ENCODE peak calls at places on chromosomes 12 and 14, in ten cellular contexts. R, J, B, M, X, Q, P, W, U and L are unnamed samples.

GRCh38 chr14:65446159-65446558 is 33.6 kb downstream of the FUT8 start:
- DNase-seq in R (no peak), J (no peak), B (no peak), M (no peak), X (no peak), Q (no peak), P (no peak), W (no peak), U (no peak), L (no peak)

GRCh38 chr12:96670334-96670899 is 181.0 kb downstream of the CFAP54 start:
- DNase-seq in R (no peak), J (no peak), B (no peak), M (no peak), X (no peak), Q (no peak), P (no peak), W (no peak), U (no peak), L (no peak)

GRCh38 chr12:132476421-132476820 is 13.5 kb upstream of the FBRSL1 start:
- DNase-seq in R (no peak), J (no peak), B (no peak), M (no peak), X (no peak), Q (no peak), P (no peak), W (no peak), U (no peak), L (no peak)

GRCh38 chr12:31589896-31590729 is 823 bp downstream of the DENND5B start:
- DNase-seq in R (peak), J (peak), B (peak), M (peak), X (peak), Q (peak), P (peak), W (peak), U (peak), L (peak)

GRCh38 chr12:40921563-40922163 is 229.4 kb downstream of the CNTN1 start:
- DNase-seq in R (no peak), J (peak), B (peak), M (no peak), X (no peak), Q (no peak), P (no peak), W (no peak), U (no peak), L (no peak)

GRCh38 chr14:71472281-71472960 is 459.8 kb upstream of the RGS6 start:
- DNase-seq in R (no peak), J (no peak), B (no peak), M (no peak), X (no peak), Q (no peak), P (no peak), W (no peak), U (no peak), L (no peak)

GRCh38 chr14:23984891-23985607 is 3.7 kb upstream of the DHRS4L2 start:
- DNase-seq in R (no peak), J (peak), B (no peak), M (no peak), X (no peak), Q (no peak), P (peak), W (no peak), U (no peak), L (no peak)

GRCh38 chr12:28121899-28122655 is 68.2 kb upstream of the CCDC91 start:
- DNase-seq in R (no peak), J (no peak), B (no peak), M (no peak), X (no peak), Q (no peak), P (no peak), W (no peak), U (no peak), L (no peak)

GRCh38 chr12:109130297-109130696 is 13.9 kb downstream of the ACACB start:
- DNase-seq in R (peak), J (no peak), B (no peak), M (no peak), X (no peak), Q (no peak), P (no peak), W (no peak), U (no peak), L (no peak)

GRCh38 chr12:81896771-81897170 is 137.6 kb upstream of the PPFIA2 start:
- DNase-seq in R (no peak), J (no peak), B (no peak), M (no peak), X (no peak), Q (no peak), P (no peak), W (no peak), U (no peak), L (no peak)

GRCh38 chr14:105085766-105086165 is 20.5 kb upstream of the GPR132 start:
- DNase-seq in R (no peak), J (no peak), B (no peak), M (no peak), X (peak), Q (no peak), P (peak), W (no peak), U (no peak), L (no peak)

GRCh38 chr12:79597910-79598309 is 92.9 kb downstream of the PAWR start:
- DNase-seq in R (no peak), J (no peak), B (no peak), M (no peak), X (no peak), Q (no peak), P (no peak), W (no peak), U (no peak), L (no peak)

GRCh38 chr14:73386342-73386741 is 72.0 kb downstream of the NUMB start:
- DNase-seq in R (no peak), J (no peak), B (no peak), M (no peak), X (no peak), Q (no peak), P (no peak), W (no peak), U (no peak), L (no peak)

GRCh38 chr12:47820631-47821345 is 1.1 kb upstream of the HDAC7 start:
- DNase-seq in R (no peak), J (peak), B (peak), M (peak), X (peak), Q (peak), P (peak), W (peak), U (peak), L (peak)
- TF ChIP-seq POLR2A in R (no peak), J (peak), B (no peak), M (peak), X (peak), Q (no peak), P (no peak), W (peak), U (peak), L (peak)

GRCh38 chr14:50532502-50533313 is at the start of gene MAP4K5:
- DNase-seq in R (peak), J (peak), B (peak), M (peak), X (peak), Q (peak), P (peak), W (peak), U (peak), L (peak)
- TF ChIP-seq POLR2A in R (peak), J (peak), B (peak), M (peak), X (peak), Q (no peak), P (no peak), W (peak), U (peak), L (peak)

DNA sequence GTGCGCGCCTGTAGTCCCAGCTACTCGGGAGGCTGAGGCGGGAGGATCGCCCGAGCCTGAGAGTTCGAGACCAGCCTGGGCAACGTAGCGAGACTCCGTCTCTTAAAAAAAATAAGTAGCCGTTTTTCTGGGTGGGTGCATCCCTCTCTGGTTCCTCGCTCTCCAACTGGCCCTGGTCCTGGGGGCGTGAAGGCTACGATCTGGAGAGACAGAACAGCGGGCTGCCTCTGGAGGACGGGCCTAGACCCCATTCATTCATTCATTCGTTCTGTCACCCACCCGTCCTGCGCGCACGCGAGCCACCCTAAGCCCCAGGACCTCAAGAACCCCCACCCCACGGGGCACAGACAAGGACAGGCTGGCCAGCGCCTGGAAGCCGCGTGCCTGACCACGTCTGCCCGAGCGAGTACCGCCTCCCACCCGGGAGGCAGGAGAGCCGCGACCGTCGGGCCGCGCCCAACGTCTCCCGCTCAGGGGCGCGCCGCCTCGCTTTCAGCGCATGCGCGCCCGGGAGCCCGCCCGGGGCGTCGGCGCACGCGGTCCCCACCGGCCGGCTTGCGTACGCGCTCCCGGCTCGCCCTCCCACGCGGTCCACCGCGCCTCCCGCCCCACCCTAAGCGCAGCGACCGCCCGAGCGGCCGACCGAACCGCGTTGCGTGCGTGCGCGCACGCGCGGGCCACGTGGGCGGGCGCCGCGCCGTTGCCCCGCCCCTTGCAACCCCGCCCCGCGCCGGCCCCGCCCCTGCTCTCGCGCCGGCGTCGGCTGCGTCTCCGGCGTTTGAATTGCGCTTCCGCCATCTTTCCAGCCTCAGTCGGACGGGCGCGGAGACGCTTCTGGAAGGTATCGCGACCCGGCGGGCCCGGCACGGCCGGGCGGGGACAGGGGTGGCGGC is at the start of gene RAN:
- DNase-seq in R (peak), J (peak), B (peak), M (peak), X (peak), Q (peak), P (peak), W (peak), U (peak), L (peak)
- TF ChIP-seq POLR2A in R (peak), J (peak), B (peak), M (peak), X (peak), Q (no peak), P (no peak), W (peak), U (peak), L (peak)

GRCh38 chr12:116659771-116660481 is 77.9 kb downstream of the SPRING1 start:
- DNase-seq in R (no peak), J (no peak), B (peak), M (no peak), X (peak), Q (no peak), P (peak), W (no peak), U (peak), L (peak)

GRCh38 chr12:116661341-116661740 is 76.5 kb downstream of the SPRING1 start:
- DNase-seq in R (no peak), J (no peak), B (no peak), M (no peak), X (no peak), Q (peak), P (no peak), W (no peak), U (no peak), L (no peak)

GRCh38 chr12:116665666-116666304 is 72.1 kb downstream of the SPRING1 start:
- DNase-seq in R (no peak), J (no peak), B (no peak), M (no peak), X (no peak), Q (no peak), P (no peak), W (no peak), U (no peak), L (no peak)

GRCh38 chr12:116666305-116666673 is 71.6 kb downstream of the SPRING1 start:
- DNase-seq in R (no peak), J (no peak), B (no peak), M (no peak), X (no peak), Q (no peak), P (no peak), W (no peak), U (no peak), L (no peak)

DNA sequence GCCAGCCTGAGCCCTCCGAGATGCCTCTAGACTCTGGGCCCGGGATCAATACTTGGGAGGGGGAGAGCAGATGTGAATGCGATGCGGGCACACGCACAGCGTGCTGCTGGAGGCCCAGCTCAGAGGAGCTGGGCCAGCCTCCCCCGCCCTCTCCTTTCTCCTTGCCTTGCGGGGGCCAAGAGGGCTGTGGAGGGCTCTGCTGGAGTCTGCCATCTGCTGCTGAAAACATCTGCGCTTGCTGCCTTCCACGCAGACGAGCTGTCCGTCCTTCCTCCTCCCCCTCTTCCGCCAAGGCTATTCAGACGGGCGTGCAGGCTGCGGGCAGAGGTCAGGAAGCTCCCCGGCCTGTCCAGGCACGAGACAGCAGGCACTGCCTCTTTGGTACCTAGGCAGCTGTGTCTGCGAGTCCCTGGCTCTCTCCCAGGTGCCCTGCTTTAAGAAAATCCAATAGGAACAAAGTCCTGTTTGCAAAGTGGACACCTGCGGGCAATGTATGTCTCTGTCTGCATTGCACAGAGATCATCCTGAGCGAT is 75.2 kb downstream of the SPRING1 start:
- DNase-seq in R (peak), J (no peak), B (no peak), M (peak), X (peak), Q (peak), P (no peak), W (no peak), U (peak), L (no peak)
- TF ChIP-seq POLR2A in R (no peak), J (no peak), B (no peak), M (no peak), X (no peak), Q (no peak), P (no peak), W (no peak), U (no peak), L (no peak)

DNA sequence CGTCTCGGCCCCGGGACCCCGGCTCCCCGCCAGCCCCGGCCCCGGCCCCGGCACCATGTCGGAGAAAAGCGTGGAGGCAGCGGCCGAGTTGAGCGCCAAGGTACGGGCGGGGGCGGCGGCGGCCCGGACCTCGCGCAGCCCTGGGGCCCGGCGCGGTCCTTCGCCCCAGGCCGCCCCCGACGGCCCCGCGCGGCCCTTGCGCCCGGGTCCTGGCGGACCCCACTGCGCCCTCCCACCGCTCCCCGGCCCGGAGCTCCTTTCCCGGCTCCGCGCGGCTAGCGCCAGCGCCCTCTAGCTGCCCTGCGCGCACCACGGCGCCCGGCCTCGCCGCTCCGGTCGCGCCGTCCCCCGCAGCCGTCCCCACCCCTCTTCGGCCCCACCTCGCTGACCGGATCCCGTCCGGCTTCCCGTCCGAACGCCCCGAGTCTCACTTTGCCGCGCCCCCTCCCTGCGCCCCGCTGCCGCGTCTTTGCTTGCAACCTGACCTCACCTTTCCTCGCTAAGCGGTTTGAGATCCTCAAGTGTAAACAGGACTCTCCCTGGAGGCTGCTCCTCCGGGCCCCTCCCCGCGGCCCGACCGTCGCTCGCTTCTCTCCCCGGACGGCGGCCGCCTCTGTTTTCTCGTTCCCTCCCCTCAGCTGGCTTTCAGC is 613 bp downstream of the PTMS start:
- DNase-seq in R (peak), J (peak), B (no peak), M (peak), X (peak), Q (peak), P (peak), W (peak), U (peak), L (no peak)
- TF ChIP-seq POLR2A in R (no peak), J (no peak), B (no peak), M (peak), X (no peak), Q (no peak), P (no peak), W (peak), U (peak), L (peak)

GRCh38 chr12:106074706-106075392 is 63.9 kb downstream of the NUAK1 start:
- DNase-seq in R (no peak), J (no peak), B (no peak), M (no peak), X (no peak), Q (no peak), P (no peak), W (no peak), U (no peak), L (no peak)
- TF ChIP-seq POLR2A in R (no peak), J (no peak), B (no peak), M (no peak), X (no peak), Q (no peak), P (no peak), W (no peak), U (no peak), L (no peak)

DNA sequence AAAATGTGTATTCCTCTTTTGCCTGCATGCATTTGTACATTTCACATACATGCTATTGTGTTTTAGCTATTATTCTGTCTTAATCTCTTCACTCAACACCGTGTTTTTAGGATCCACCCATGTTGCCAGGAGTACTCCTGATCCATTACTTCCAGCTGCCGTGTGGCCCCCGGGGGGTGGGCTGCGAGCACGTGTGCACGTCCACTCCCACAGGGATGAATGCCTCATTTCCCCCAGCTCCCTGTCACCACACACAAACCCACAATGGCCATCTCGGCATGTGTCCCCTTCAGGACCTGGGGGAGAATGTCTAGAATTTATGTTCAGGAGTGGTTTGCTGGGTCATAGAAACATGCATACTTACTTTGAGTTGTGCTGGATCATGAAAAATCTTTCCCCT is 62.7 kb upstream of the ACTN1 start:
- DNase-seq in R (no peak), J (no peak), B (no peak), M (no peak), X (no peak), Q (no peak), P (no peak), W (no peak), U (no peak), L (no peak)
- TF ChIP-seq POLR2A in R (no peak), J (no peak), B (no peak), M (no peak), X (no peak), Q (no peak), P (no peak), W (no peak), U (no peak), L (no peak)

GRCh38 chr12:92363295-92364146 is 217.9 kb upstream of the BTG1 start:
- DNase-seq in R (no peak), J (no peak), B (no peak), M (peak), X (peak), Q (peak), P (no peak), W (no peak), U (peak), L (no peak)
- TF ChIP-seq POLR2A in R (no peak), J (no peak), B (no peak), M (no peak), X (no peak), Q (no peak), P (no peak), W (no peak), U (no peak), L (no peak)